ENCODE peak calls at places on chromosomes 6 and 20, in six cellular contexts. Y is lung; H is colonic mucosa; Z is CD4-positive, CD25-positive, alpha-beta regulatory T cell; F is HCT116; U is pancreas. R is an unnamed sample. For H3K27me3, the result is how much of the 10 kb centered on the place peaks cover.

GRCh38 chr6:105601541-105602174 is 198.8 kb upstream of the PREP start:
- DNase-seq in F (no peak), H (peak), Y (peak), Z (no peak), U (peak), R (no peak)

GRCh38 chr20:49581482-49581881 is 13.5 kb upstream of the PTGIS start:
- DNase-seq in H (no peak), Y (no peak), Z (no peak), F (no peak), U (no peak), R (no peak)

GRCh38 chr6:39037707-39038106 is 10.9 kb upstream of the GLP1R start:
- DNase-seq in U (no peak), H (no peak), Z (no peak), Y (no peak), F (no peak), R (no peak)

GRCh38 chr20:34562643-34563042 is 4.1 kb downstream of the MAP1LC3A start:
- DNase-seq in F (no peak), Y (no peak), U (no peak), H (no peak), Z (no peak), R (no peak)

GRCh38 chr6:124055986-124056385 is 252.3 kb downstream of the NKAIN2 start:
- DNase-seq in Y (no peak), Z (no peak), H (no peak), F (no peak), U (no peak), R (no peak)

GRCh38 chr6:29965873-29966601 is 23.7 kb downstream of the HLA-A start:
- DNase-seq in Z (peak), U (peak), Y (peak), H (peak), F (peak), R (peak)

GRCh38 chr6:157861814-157862213 is 38.8 kb downstream of the SNX9 start:
- DNase-seq in F (no peak), U (no peak), H (no peak), Y (no peak), Z (no peak), R (no peak)

GRCh38 chr20:9999660-10000059 is 35.1 kb upstream of the ANKEF1 start:
- DNase-seq in Y (no peak), F (no peak), H (no peak), U (peak), Z (no peak), R (peak)

GRCh38 chr20:51918561-51918960 is 116.2 kb upstream of the SALL4 start:
- DNase-seq in F (no peak), Y (no peak), H (no peak), Z (no peak), U (no peak), R (no peak)

GRCh38 chr6:135796884-135797283 is 54.6 kb upstream of the PDE7B start:
- DNase-seq in Z (no peak), Y (no peak), H (no peak), F (no peak), U (no peak), R (no peak)

GRCh38 chr6:138485005-138485545 is 14.2 kb downstream of the NHSL1 start:
- DNase-seq in F (no peak), Z (no peak), U (no peak), Y (no peak), H (no peak), R (no peak)

GRCh38 chr20:672975-673604 is 2.5 kb downstream of the SCRT2 start:
- DNase-seq in U (no peak), Z (no peak), F (no peak), Y (no peak), H (no peak), R (no peak)

GRCh38 chr20:32333988-32334885 is 23.9 kb upstream of the ASXL1 start:
- DNase-seq in Y (peak), U (peak), Z (peak), F (no peak), H (peak), R (peak)

GRCh38 chr6:15268130-15268908 is 22.4 kb downstream of the JARID2 start:
- DNase-seq in H (no peak), Z (no peak), F (no peak), Y (no peak), U (no peak), R (no peak)

GRCh38 chr6:3612341-3613041 is 139.0 kb downstream of the PXDC1 start:
- DNase-seq in H (no peak), U (peak), F (peak), Z (no peak), Y (no peak), R (peak)

GRCh38 chr6:85865665-85866372 is 223.1 kb upstream of the SYNCRIP start:
- DNase-seq in H (peak), Z (no peak), F (peak), U (no peak), Y (no peak), R (peak)

GRCh38 chr20:24151621-24152020 is 163.0 kb upstream of the GGTLC1 start:
- DNase-seq in H (no peak), Z (no peak), Y (no peak), U (no peak), F (no peak), R (no peak)

GRCh38 chr6:37134622-37135191 is 35.2 kb upstream of the PIM1 start:
- DNase-seq in F (peak), Z (no peak), U (peak), Y (peak), H (peak), R (peak)

GRCh38 chr6:2432258-2432657 is 186.9 kb upstream of the GMDS start:
- DNase-seq in Y (no peak), Z (no peak), F (peak), H (no peak), U (no peak), R (no peak)

GRCh38 chr20:49549806-49550551 is 18.0 kb downstream of the PTGIS start:
- DNase-seq in Z (no peak), Y (no peak), F (no peak), U (no peak), H (no peak), R (no peak)

DNA sequence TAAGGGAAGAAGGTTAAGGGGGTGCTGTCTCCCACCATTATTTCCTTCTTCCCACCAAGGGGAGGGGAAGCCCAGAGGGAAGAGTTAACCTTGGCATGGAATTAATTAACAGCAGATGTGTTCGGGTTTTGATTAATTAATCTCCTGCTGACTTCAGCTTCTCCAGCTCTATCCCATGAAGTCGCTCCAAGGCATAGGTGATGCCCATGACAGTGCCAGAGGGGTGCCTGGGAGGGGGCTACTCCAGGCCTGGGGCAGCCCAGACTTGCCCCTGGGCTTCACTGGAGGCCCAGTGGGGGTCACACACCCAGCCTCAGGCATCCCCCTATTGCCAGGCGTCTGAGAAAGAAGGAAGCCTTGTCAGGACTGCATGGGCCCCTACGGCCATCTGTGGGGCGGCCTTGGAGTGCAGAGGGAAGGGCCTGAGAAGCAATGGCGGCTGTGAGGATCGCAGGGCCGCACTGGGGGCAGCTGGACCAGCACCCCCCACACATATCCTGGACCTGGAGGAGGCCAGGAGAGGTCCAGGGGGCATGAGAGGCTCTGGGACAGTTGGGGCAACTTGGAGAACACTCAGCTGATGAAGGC is 16.3 kb downstream of the MDFI start:
- DNase-seq in U (no peak), Z (no peak), Y (no peak), H (no peak), F (no peak), R (no peak)
- H3K27me3 ChIP-seq in U (under half), Z (under half), Y (under half), H (under half), F (under half), R (under half)

DNA sequence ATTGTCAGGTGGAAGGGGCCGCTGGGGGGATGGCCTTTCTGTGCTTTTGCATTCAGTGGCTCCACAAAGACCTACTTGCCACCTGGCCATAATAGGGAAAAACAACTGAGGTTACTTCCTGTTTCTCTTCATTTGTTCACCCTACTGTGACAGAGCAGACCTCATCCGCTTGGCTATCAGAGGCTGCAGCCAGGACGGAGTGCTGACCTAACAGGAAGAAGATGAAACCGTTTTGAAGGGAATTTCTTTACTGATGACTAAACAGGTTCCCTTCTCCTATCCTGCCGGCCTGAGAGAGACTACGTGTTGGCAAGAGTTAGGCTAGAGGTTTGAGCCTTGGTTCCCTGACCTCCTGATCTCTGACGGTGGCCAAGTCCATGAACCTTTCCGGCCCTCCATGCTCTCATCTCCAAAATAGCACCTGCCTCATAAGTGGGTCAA is 21.3 kb downstream of the PRR18 start:
- DNase-seq in U (no peak), H (no peak), Y (no peak), F (no peak), Z (no peak), R (no peak)
- H3K27ac ChIP-seq in U (no peak), H (no peak), Y (no peak), F (no peak), Z (no peak), R (no peak)

DNA sequence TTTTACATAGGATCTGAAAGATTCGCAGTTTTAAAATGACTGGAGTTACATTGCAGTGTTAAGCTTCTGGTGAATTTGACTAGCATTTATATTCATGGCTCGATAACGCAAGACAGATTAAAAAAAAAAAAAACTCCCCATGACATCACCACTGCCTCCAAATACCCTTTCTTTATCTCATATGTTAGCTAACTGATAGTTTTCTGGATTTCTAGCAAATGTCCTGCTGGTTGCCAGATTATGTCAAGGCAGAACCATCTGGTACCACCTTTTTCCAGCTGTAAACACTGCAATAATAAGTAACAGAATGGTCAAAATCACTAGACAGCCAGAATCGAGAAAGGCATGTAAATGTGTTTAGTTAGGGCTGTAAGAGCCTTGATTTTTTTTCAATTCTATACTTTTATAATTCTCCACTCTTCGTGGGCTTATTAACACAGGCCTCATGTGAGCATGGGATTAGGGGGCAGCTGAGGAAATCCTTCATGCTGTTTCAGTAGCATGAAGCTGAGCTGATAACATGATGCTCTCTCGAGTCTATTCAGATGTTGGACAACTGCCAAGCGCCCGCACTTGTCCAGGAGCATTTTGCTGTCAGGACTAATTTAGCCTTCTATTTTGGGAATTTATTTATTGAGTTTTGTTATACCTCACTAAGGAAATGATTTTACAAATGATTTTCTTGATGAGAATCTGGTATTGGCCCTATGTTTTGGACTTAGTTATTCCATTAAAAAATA is 166.0 kb upstream of the SCGN start:
- DNase-seq in U (peak), Y (no peak), H (no peak), Z (no peak), F (no peak), R (peak)
- H3K27me3 ChIP-seq in U (under half), Y (under half), H (under half), Z (under half), F (under half), R (under half)

DNA sequence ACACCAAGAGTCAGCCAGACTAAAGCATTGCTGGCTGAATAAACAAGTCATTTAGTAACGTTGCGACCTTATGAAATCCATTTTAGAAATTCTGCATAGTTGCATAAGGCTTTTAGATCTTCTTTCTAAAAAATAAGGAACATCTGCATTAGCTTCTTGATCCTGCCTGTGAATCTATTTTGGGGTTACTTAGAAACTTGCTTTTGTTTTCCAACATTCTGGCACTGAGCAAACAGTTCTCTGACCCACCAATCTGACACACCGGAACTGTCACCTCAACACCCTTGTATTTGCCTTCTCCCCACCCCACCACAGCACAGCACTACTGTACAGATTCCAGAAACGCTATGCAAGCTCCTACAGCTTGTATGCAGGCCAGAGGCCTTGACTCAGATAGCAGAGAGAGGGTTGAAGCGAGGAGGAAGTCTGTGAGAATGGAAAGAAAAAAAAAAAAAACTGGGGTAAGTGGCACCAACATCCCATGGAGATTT is 55.0 kb downstream of the KIF13A start:
- DNase-seq in H (no peak), U (peak), Z (no peak), Y (peak), F (no peak), R (no peak)
- H3K27ac ChIP-seq in H (peak), U (no peak), Z (no peak), Y (peak), F (no peak), R (peak)

GRCh38 chr6:50823130-50823920 is 4.7 kb downstream of the TFAP2B start:
- DNase-seq in H (no peak), Z (no peak), Y (no peak), F (no peak), U (no peak), R (no peak)

GRCh38 chr6:50825375-50826036 is 6.8 kb downstream of the TFAP2B start:
- DNase-seq in F (no peak), Y (no peak), H (no peak), U (no peak), Z (no peak), R (no peak)

GRCh38 chr6:50826803-50827202 is 8.1 kb downstream of the TFAP2B start:
- DNase-seq in Z (no peak), U (no peak), F (no peak), H (no peak), Y (no peak), R (no peak)

GRCh38 chr6:50824505-50824904 is 5.8 kb downstream of the TFAP2B start:
- DNase-seq in F (no peak), Z (no peak), Y (no peak), U (no peak), H (no peak), R (no peak)

DNA sequence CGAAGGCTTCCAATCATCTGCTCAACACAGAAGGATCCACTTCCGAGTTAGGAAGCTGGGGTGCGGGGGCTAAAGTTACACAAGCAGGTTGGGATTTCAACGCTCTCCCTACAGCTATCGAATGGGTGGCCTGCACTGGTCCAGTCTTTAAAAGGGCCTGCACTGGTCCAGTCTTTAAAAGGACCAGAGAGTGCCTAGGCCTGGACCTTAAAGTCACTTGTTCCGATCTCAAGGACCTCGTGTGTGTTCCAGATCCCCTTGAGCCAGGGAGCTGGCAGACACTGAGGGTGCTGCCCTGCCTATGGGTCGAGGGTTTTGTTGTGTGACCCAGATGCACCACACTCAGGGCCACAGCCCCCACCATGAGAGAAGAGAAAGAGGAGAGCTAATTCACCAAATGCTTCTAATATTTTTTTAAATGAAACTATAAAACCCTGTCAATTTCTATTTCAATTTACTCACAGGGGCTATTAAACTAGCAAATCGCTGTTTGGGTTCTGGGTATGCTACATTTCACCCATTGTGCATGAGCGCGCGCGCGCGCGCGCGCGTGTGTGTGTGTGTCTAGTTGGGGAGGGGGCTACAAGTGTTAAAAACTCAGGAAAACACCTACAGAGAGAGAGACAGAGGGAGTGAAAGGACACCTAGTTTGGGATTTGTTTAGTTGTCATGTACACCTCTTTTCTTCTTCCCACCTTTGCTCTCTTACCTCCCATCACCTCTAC is 7.5 kb downstream of the TFAP2B start:
- DNase-seq in H (no peak), Z (no peak), Y (no peak), F (no peak), U (no peak), R (no peak)
- H3K27me3 ChIP-seq in H (under half), Z (under half), Y (under half), F (under half), U (under half), R (under half)

DNA sequence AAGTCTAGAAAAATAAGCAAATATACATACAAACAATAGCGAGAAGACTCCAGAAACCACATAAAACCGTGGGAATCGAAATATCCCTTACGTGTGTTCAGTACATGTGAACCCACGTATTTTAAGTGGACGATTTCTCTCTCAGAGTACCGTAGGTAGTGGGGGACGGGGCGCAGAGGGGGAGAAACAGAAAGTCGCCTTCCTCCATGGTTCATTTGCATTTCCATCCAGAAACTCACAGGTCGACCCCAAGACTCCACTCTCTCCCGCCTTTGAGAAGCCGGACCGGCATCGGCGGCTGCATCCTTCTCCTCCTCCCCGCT is 538 bp upstream of the ENPP1 start:
- DNase-seq in Z (no peak), Y (no peak), U (no peak), H (no peak), F (no peak), R (no peak)
- H3K27ac ChIP-seq in Z (no peak), Y (no peak), U (no peak), H (no peak), F (no peak), R (no peak)

GRCh38 chr6:49555951-49556350 is 5.5 kb downstream of the C6orf141 start:
- DNase-seq in Y (no peak), F (no peak), H (no peak), Z (no peak), U (no peak), R (no peak)
- H3K27me3 ChIP-seq in Y (under half), F (under half), H (under half), Z (under half), U (under half), R (under half)